ENCODE peak calls at places on chromosome 20, in nine cellular contexts. O, D, N, Z, K, P, Y, V and U are unnamed samples.

GRCh38 chr20:34907616-34908469 is 31.4 kb downstream of the ACSS2 start:
- DNase-seq in O (peak; percentile 68), D (no peak), Y (no peak), N (peak; percentile 51), K (peak; percentile 73), Z (peak; percentile 47), V (no peak), P (peak; percentile 50), U (peak; percentile 68)

GRCh38 chr20:57397693-57398108 is 6.5 kb downstream of the RBM38 start:
- DNase-seq in Y (no peak), P (no peak), Z (no peak), O (no peak), D (no peak), K (no peak), N (no peak), V (peak; percentile 88), U (peak; percentile 57)

GRCh38 chr20:40961686-40962640 is 66.7 kb upstream of the TOP1 start:
- DNase-seq in O (no peak), Y (no peak), V (no peak), K (no peak), Z (no peak), N (no peak), D (no peak), P (no peak), U (no peak)

GRCh38 chr20:55135923-55136322 is 660.5 kb downstream of the DOK5 start:
- DNase-seq in N (no peak), Y (no peak), K (no peak), P (no peak), V (no peak), D (no peak), O (no peak), Z (no peak), U (no peak)

GRCh38 chr20:13141541-13141940 is 79.5 kb upstream of the ISM1 start:
- DNase-seq in Z (no peak), O (no peak), K (no peak), P (no peak), V (no peak), Y (no peak), D (no peak), N (no peak), U (no peak)

GRCh38 chr20:38084425-38084951 is 50.9 kb downstream of the RPRD1B start:
- DNase-seq in K (peak; percentile 52), P (peak; percentile 80), D (no peak), Z (no peak), N (no peak), Y (no peak), V (no peak), O (no peak), U (no peak)

GRCh38 chr20:1896859-1897258 is 1.7 kb downstream of the SIRPA start:
- DNase-seq in D (no peak), P (no peak), Y (no peak), V (no peak), K (no peak), Z (no peak), O (no peak), N (no peak), U (no peak)

GRCh38 chr20:62114894-62115293 is 7.4 kb upstream of the LSM14B start:
- DNase-seq in V (no peak), K (no peak), P (no peak), O (no peak), Y (peak; percentile 55), N (no peak), D (peak; percentile 35), Z (no peak), U (no peak)

GRCh38 chr20:37627060-37627766 is 66.6 kb upstream of the CTNNBL1 start:
- DNase-seq in K (peak; percentile 81), V (no peak), O (peak; percentile 50), D (peak; percentile 54), Z (no peak), Y (peak; percentile 79), N (peak; percentile 52), P (peak; percentile 85), U (no peak)

GRCh38 chr20:14142964-14143627 is 147.8 kb downstream of the MACROD2 start:
- DNase-seq in V (no peak), K (peak; percentile 46), P (no peak), Z (no peak), N (no peak), D (no peak), O (no peak), Y (no peak), U (no peak)

GRCh38 chr20:34355427-34355826 is 7.6 kb upstream of the ITCH start:
- DNase-seq in O (no peak), Z (no peak), V (no peak), N (no peak), Y (no peak), K (no peak), P (no peak), D (no peak), U (no peak)

DNA sequence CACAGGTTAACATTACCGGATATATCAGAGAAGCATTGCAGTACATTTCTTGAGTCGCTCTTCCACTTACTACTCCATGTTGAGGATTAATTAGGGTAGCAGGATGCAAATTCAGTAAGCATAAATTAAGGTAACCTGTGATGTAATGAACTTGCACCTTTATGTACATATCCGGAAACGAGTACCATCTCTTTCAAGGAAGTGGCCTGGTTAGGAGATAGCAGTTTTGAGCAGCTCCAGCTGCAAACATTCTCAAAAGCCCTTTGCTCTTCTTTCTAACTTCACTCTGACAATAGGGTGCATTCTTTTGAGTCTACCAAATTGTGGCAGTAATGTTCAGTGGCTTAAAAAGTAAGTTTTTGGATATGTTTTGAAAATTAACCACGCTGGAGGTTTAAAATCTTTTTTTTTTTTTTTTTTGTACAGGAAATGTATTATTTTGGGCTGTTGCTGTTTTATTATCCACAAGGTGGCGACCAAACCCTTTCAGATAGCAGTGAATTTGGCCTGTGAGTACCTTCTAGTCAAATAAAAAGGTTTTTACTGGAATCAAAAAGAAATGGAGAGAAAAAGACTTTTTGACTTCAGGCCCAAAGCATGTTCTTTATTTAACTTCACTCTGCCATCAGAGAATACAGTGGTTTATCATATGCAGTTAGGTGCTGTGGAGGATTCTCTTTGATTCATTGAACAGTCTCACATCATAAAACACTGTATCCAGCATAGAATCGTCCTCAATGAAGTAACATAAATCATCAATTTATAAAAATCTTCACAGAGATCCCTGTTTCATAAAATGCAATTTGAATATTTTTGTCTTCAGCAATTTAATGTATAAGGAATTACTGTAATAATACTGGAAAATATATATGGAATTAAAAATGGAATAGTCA is 8.9 kb downstream of the FAM217B start:
- DNase-seq in Z (no peak), D (peak; percentile 56), N (no peak), O (peak; percentile 27), V (peak; percentile 22), K (peak; percentile 69), P (peak; percentile 60), Y (peak; percentile 71), U (no peak)
- TF ChIP-seq CTCF in Z (peak; percentile 54), D (peak; percentile 61), N (peak; percentile 49), O (peak; percentile 70), V (peak; percentile 89), K (peak; percentile 72), P (peak; percentile 67), Y (peak; percentile 57), U (peak; percentile 59)

GRCh38 chr20:63337786-63338420 is 23.2 kb downstream of the CHRNA4 start:
- DNase-seq in O (no peak), V (no peak), D (no peak), Y (no peak), Z (no peak), N (peak; percentile 2), K (no peak), P (no peak), U (no peak)

GRCh38 chr20:63335711-63336110 is 25.4 kb downstream of the CHRNA4 start:
- DNase-seq in P (no peak), O (no peak), Y (no peak), V (peak; percentile 3), K (no peak), Z (no peak), D (no peak), N (no peak), U (no peak)

GRCh38 chr20:63333241-63333836 is 27.8 kb downstream of the CHRNA4 start:
- DNase-seq in K (no peak), Z (no peak), P (no peak), V (no peak), Y (no peak), D (no peak), N (peak; percentile 11), O (no peak), U (no peak)

GRCh38 chr20:63334356-63334755 is 26.8 kb downstream of the CHRNA4 start:
- DNase-seq in K (no peak), P (no peak), V (no peak), O (no peak), N (no peak), Z (no peak), D (no peak), Y (no peak), U (no peak)

DNA sequence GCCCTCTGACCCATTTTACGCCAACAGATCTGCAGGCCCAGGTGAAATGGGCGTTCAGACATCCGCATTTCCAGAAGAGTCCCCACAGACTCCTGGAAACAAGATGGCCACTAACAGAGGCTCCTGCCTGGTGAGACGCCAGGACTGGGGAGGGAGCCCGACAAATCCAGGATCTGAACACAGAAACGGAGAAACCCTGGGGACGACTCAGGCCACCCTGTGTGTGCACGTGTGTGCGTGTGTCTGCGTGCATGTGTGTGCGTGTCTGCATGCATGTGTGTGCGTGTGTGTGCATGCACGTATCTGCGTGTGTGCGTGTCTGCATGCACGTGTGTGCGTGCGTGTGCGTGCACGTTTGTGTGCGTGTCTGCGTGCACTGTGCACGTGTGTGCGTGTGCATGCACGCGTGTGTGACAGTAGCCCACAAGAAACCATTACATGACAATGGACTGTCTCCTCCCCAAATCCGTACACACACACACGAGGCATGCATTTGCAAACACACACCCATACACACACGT is 24.9 kb downstream of the CHRNA4 start:
- DNase-seq in Y (no peak), P (no peak), O (no peak), V (no peak), N (no peak), D (no peak), K (no peak), Z (no peak), U (no peak)
- H3K4me3 ChIP-seq in Y (no peak overlapping the region), P (no peak overlapping the region), O (no peak overlapping the region), V (no peak overlapping the region), N (no peak overlapping the region), D (no peak overlapping the region), K (no peak overlapping the region), Z (no peak overlapping the region), U (no peak overlapping the region)

GRCh38 chr20:33124261-33124660 is 43.7 kb upstream of the BPIFA2 start:
- DNase-seq in D (no peak), K (no peak), Y (no peak), Z (no peak), V (no peak), P (no peak), O (no peak), N (no peak), U (no peak)
- TF ChIP-seq CTCF in D (no peak), K (no peak), Y (no peak), Z (no peak), V (no peak), P (no peak), O (no peak), N (no peak), U (no peak)

DNA sequence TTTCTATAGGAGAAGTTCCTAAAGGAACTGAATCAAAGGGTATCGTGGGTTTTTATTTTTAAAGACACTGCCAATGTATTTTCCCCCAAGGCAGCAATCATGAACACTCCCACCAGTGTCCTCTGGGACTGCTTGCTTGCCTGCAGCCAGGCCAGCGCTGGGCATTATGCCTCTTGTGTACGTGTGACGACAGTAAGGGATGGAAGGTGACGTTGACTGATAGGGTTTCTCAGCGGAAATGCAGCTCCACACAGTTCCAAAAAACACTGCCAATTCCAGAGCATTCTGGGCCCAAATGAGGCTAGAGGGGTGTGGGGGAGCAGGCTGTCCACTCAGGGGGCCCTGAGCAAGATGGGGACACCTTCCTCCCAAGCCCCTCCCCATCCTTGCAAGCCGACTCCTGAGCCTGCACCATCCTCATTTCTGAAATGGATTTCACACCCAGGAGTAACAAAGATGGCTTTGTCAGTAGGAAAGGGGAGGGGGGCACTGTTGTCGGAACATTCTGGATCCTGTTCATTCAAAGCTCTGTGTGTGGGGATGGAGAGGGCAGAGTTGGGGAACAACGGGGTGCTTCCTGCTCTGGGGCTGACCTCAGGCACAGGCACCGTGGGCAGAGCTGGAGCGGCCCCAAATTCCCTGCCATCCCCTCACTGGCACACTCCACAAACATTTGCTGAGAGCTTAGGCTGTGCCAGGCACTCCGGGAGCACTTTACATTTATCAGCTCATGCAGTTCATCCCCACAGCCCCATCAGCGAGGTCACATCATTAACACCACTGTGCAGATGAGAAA is 20.0 kb downstream of the PREX1 start:
- DNase-seq in K (no peak), N (peak; percentile 71), D (no peak), O (no peak), V (no peak), Y (no peak), P (no peak), Z (peak; percentile 47), U (no peak)
- H3K4me3 ChIP-seq in K (no peak overlapping the region), N (no peak overlapping the region), D (no peak overlapping the region), O (no peak overlapping the region), V (no peak overlapping the region), Y (no peak overlapping the region), P (no peak overlapping the region), Z (no peak overlapping the region), U (no peak overlapping the region)